ENCODE peak calls at places on chromosome 20, in four cellular contexts. O, U, A and W are unnamed samples.

GRCh38 chr20:46010491-46011405 is 2.0 kb downstream of the MMP9 start:
- DNase-seq in A (peak), O (no peak), U (no peak), W (no peak)

GRCh38 chr20:45097485-45098095 is 3.3 kb downstream of the KCNS1 start:
- DNase-seq in A (peak), U (no peak), O (no peak), W (no peak)

GRCh38 chr20:8693709-8694108 is 375.2 kb upstream of the PLCB4 start:
- DNase-seq in A (no peak), O (no peak), U (no peak), W (no peak)

GRCh38 chr20:60402209-60403058 is 444.2 kb downstream of the CDH26 start:
- DNase-seq in A (no peak), U (no peak), O (no peak), W (no peak)

GRCh38 chr20:48006036-48006833 is 221.0 kb upstream of the SULF2 start:
- DNase-seq in U (no peak), A (no peak), O (no peak), W (peak)

GRCh38 chr20:61522498-61523090 is 270.5 kb downstream of the CDH4 start:
- DNase-seq in U (no peak), A (no peak), O (no peak), W (no peak)

GRCh38 chr20:41047975-41048305 is 19.3 kb downstream of the TOP1 start:
- DNase-seq in O (no peak), U (no peak), A (no peak), W (no peak)

GRCh38 chr20:42441196-42441861 is 748.4 kb downstream of the PTPRT start:
- DNase-seq in O (no peak), U (no peak), A (no peak), W (no peak)

GRCh38 chr20:33687370-33687915 is 1.3 kb upstream of the E2F1 start:
- DNase-seq in O (no peak), A (no peak), U (no peak), W (no peak)

GRCh38 chr20:34024733-34025351 is 31.1 kb downstream of the RALY start:
- DNase-seq in U (peak), A (no peak), O (no peak), W (no peak)

GRCh38 chr20:44028868-44029847 is 114.5 kb downstream of the TOX2 start:
- DNase-seq in O (no peak), U (no peak), A (no peak), W (peak)

GRCh38 chr20:56249244-56249955 is 868 bp downstream of the MC3R start:
- DNase-seq in A (peak), U (peak), O (peak), W (no peak)

GRCh38 chr20:61330441-61330840 is 78.4 kb downstream of the CDH4 start:
- DNase-seq in A (no peak), U (no peak), O (no peak), W (no peak)

GRCh38 chr20:38790210-38791053 is 15.1 kb upstream of the PPP1R16B start:
- DNase-seq in U (peak), A (peak), O (peak), W (no peak)

GRCh38 chr20:14451458-14451857 is 114.0 kb upstream of the FLRT3 start:
- DNase-seq in A (no peak), O (no peak), U (no peak), W (no peak)

GRCh38 chr20:61483336-61484067 is 231.4 kb downstream of the CDH4 start:
- DNase-seq in U (no peak), O (no peak), A (no peak), W (no peak)

GRCh38 chr20:32592022-32592421 is 6.9 kb upstream of the NOL4L start:
- DNase-seq in O (no peak), A (no peak), U (no peak), W (no peak)

GRCh38 chr20:59985864-59986263 is 27.6 kb downstream of the CDH26 start:
- DNase-seq in O (peak), U (no peak), A (no peak), W (no peak)

GRCh38 chr20:31837896-31838397 is 7.5 kb downstream of the FOXS1 start:
- DNase-seq in A (no peak), U (no peak), O (peak), W (no peak)

GRCh38 chr20:63940472-63941266 is 15.5 kb downstream of the UCKL1 start:
- DNase-seq in A (no peak), O (no peak), U (no peak), W (no peak)

GRCh38 chr20:35320396-35321126 is 28.3 kb upstream of the FAM83C start:
- DNase-seq in O (no peak), A (no peak), U (peak), W (no peak)

GRCh38 chr20:6705920-6706500 is 61.5 kb upstream of the BMP2 start:
- DNase-seq in A (no peak), U (no peak), O (no peak), W (no peak)

GRCh38 chr20:8401491-8401890 is 269.4 kb downstream of the PLCB1 start:
- DNase-seq in A (no peak), O (no peak), U (no peak), W (no peak)

GRCh38 chr20:47578543-47578942 is 76.9 kb downstream of the NCOA3 start:
- DNase-seq in O (no peak), A (no peak), U (no peak), W (no peak)

GRCh38 chr20:46279104-46279503 is 29.2 kb downstream of the CDH22 start:
- DNase-seq in A (no peak), U (no peak), O (peak), W (no peak)

GRCh38 chr20:53934421-53935352 is 135.7 kb downstream of the BCAS1 start:
- DNase-seq in U (no peak), A (no peak), O (peak), W (no peak)

GRCh38 chr20:6626805-6627204 is 140.7 kb upstream of the BMP2 start:
- DNase-seq in A (no peak), O (no peak), U (peak), W (no peak)

GRCh38 chr20:60211618-60212463 is 253.6 kb downstream of the CDH26 start:
- DNase-seq in U (no peak), A (no peak), O (no peak), W (no peak)

GRCh38 chr20:19310541-19310940 is 98.1 kb downstream of the SLC24A3 start:
- DNase-seq in O (no peak), U (no peak), A (no peak), W (no peak)

GRCh38 chr20:53045941-53046340 is 73.8 kb downstream of the TSHZ2 start:
- DNase-seq in A (no peak), U (no peak), O (no peak), W (no peak)

GRCh38 chr20:5065489-5066383 is 54.0 kb downstream of the PCNA start:
- DNase-seq in O (no peak), A (no peak), U (peak), W (no peak)

GRCh38 chr20:5748246-5748645 is 2.0 kb upstream of the SHLD1 start:
- DNase-seq in O (no peak), A (no peak), U (no peak), W (no peak)

GRCh38 chr20:6579824-6580223 is 187.7 kb upstream of the BMP2 start:
- DNase-seq in O (no peak), A (no peak), U (no peak), W (no peak)

GRCh38 chr20:5100684-5101347 is 18.9 kb downstream of the PCNA start:
- DNase-seq in A (peak), U (peak), O (peak), W (no peak)

GRCh38 chr20:18412202-18412901 is 54.5 kb downstream of the DZANK1 start:
- DNase-seq in O (no peak), U (no peak), A (no peak), W (peak)

GRCh38 chr20:41371361-41371760 is 4.7 kb upstream of the EMILIN3 start:
- DNase-seq in A (no peak), O (no peak), U (no peak), W (no peak)

GRCh38 chr20:18737140-18737539 is 76.4 kb upstream of the SCP2D1 start:
- DNase-seq in O (no peak), A (no peak), U (no peak), W (no peak)

GRCh38 chr20:7772376-7772775 is 167.9 kb downstream of the HAO1 start:
- DNase-seq in A (no peak), U (no peak), O (no peak), W (no peak)

GRCh38 chr20:59403261-59403961 is 103.0 kb downstream of the EDN3 start:
- DNase-seq in U (no peak), O (peak), A (peak), W (no peak)

GRCh38 chr20:48131581-48131980 is 346.3 kb upstream of the SULF2 start:
- DNase-seq in O (no peak), U (no peak), A (no peak), W (no peak)

DNA sequence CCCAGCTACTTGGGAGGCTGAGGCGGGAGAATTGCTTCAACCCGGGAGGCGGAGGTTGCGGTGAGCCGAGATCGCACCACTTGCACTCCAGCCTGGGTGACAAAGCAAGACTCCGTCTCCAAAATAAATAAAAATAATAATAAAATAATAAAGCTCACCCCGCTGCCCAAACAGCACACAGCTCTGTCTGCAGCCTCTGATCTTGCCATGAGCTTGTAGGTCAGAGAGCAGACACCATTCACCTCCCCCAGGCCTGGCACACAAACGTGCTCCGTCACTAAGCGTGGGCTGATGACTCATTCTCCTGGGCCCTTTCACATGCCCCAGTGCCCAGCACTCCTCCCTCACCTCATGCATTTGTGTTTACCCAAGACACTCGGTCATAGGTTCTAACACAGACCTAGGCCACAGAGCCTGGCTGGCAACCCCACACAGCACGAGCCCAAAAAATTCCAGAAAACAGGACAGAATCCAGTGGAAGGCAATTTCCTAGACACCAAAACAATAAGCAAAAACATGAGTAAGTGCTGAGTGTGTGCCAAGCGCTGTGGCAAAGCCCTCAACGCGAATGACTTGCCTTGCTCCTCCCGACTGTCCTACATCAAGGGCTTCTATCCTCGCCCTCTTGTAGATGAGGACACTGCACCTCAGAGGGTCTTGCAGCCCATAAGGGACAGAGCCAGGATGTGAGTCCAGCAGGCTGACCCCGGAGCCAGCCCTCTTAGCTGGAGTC is 18.0 kb downstream of the ATP9A start:
- DNase-seq in O (no peak), A (peak), U (peak), W (no peak)
- TF ChIP-seq ZBTB33 in O (no peak), A (peak), U (peak), W (no peak)

GRCh38 chr20:24503352-24503931 is 34.0 kb downstream of the SYNDIG1 start:
- DNase-seq in U (no peak), O (no peak), A (no peak), W (no peak)
- TF ChIP-seq RFX5 in U (no peak), O (no peak), A (no peak), W (no peak)

DNA sequence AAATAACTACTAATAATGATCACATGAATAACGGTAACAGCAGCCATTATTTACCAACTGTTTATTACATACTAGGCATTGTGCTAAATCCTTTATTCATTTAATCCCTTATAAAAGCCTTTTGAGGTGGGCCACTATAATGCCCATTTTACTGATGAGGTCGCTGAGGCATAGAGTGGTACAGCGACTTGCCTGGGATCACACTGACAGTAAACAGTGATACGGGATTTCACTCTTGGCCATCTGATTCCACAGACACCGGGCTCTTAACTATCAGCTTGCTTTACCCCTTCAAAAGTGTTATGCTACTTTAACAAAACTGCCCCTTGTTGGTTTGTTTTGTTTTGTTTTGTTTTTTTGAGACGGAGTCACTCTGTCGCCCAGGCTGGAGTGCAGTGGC is 2.2 kb upstream of the RAB22A start:
- DNase-seq in A (no peak), O (no peak), U (no peak), W (no peak)
- H3K4me2 ChIP-seq in A (peak), O (no peak), U (no peak), W (peak)

GRCh38 chr20:2327620-2328555 is 32.1 kb downstream of the TGM3 start:
- DNase-seq in A (no peak), O (no peak), U (no peak), W (no peak)

GRCh38 chr20:2331901-2332565 is 36.2 kb downstream of the TGM3 start:
- DNase-seq in O (no peak), U (no peak), A (no peak), W (no peak)

GRCh38 chr20:2330090-2330695 is 34.4 kb downstream of the TGM3 start:
- DNase-seq in U (no peak), O (no peak), A (no peak), W (no peak)

GRCh38 chr20:2331092-2331491 is 35.3 kb downstream of the TGM3 start:
- DNase-seq in U (no peak), A (no peak), O (no peak), W (no peak)

DNA sequence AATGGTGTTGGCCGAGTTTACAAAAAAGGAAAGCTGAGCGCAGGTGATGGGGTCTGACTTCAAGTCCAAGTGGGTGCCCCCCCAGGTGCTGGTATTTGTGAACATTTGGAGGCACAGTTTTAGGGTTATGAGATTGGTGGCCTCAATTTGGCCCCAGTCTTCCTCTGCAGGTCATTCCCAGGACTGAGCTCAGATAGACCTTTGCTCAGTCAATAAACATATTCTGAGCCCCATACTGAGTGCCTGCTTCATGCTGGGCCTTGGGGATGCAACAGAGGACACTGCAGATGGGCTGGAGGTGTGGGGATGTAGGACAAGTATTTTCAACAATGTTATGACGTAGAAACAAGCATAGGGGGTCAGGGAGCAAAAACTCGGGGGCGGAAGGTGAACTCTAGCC is 33.5 kb downstream of the TGM3 start:
- DNase-seq in A (no peak), U (no peak), O (no peak), W (no peak)
- TF ChIP-seq ZBTB33 in A (no peak), U (no peak), O (no peak), W (no peak)

GRCh38 chr20:776165-776564 is 7.9 kb upstream of the SLC52A3 start:
- DNase-seq in A (no peak), U (no peak), O (no peak), W (no peak)

GRCh38 chr20:775679-776135 is 7.4 kb upstream of the SLC52A3 start:
- DNase-seq in U (no peak), O (peak), A (no peak), W (no peak)

GRCh38 chr20:774016-774679 is 5.8 kb upstream of the SLC52A3 start:
- DNase-seq in U (no peak), A (no peak), O (peak), W (no peak)

GRCh38 chr20:774680-775057 is 6.4 kb upstream of the SLC52A3 start:
- DNase-seq in O (no peak), U (no peak), A (no peak), W (no peak)

DNA sequence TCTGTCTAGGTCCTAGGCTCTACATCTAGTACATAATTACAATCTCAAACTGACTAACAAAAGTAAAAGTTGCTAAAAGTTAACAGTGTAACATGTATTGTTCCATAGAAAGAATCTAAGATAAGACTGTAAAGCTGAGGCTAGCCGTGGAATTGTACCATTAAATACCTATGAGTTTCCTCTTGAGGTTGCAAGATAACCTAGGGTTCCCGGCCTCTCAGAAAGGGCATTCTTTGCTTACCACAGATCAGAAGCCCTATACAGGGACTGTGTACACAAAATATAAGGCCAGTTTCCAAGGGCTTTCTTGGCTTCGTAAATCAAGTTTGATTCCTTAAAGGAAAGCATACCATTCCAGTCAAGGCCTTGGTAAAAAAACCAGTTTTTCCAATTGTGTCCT is 11.5 kb upstream of the SLC52A3 start:
- DNase-seq in A (no peak), O (no peak), U (no peak), W (no peak)
- TF ChIP-seq RFX5 in A (no peak), O (no peak), U (no peak), W (no peak)

GRCh38 chr20:37356961-37357371 is 11.0 kb downstream of the SRC start:
- DNase-seq in U (no peak), A (peak), O (no peak), W (no peak)
- H3K4me2 ChIP-seq in U (no peak), A (no peak), O (no peak), W (peak)

GRCh38 chr20:57504411-57504810 is 20.5 kb downstream of the CTCFL start:
- DNase-seq in O (peak), U (no peak), A (no peak), W (no peak)

GRCh38 chr20:57501461-57502330 is 23.2 kb downstream of the CTCFL start:
- DNase-seq in O (no peak), U (no peak), A (no peak), W (no peak)

GRCh38 chr20:57500941-57501340 is 24.0 kb downstream of the CTCFL start:
- DNase-seq in O (no peak), U (no peak), A (no peak), W (no peak)

GRCh38 chr20:57502331-57502700 is 22.6 kb downstream of the CTCFL start:
- DNase-seq in U (no peak), O (no peak), A (no peak), W (no peak)

DNA sequence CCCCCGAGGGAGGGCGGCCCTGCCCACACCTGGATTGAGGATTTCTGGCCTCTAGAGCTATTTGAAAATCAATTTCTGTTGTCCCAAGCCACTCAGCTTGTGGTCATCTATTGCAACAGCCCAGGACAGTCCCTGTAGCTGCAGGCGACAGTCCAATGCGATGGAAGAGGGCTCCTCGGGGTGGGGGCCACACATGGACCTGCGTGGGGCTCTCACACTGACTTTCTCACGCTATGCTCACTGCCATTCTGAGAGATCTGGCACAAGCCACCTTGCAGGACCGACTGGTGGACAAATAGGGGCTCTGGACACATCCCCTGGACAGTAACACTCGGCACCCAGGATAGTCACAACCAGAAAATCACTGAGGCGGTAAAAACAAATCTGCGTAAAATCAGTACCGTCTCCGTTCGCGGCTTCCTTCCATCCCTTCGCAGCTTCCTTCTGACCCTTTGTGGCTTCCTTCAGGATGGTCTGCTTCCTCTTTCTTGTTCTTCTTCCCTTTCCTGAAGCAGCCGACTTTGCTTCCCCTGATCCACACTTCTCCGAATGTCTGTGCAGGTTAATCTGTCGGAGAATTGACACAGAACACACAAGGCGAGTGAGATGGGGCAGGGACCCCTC is 21.8 kb downstream of the CTCFL start:
- DNase-seq in O (no peak), U (no peak), A (no peak), W (no peak)
- TF ChIP-seq ZBTB33 in O (peak), U (no peak), A (no peak), W (no peak)

GRCh38 chr20:10553326-10553984 is 118.3 kb downstream of the SLX4IP start:
- DNase-seq in O (peak), A (peak), U (peak), W (no peak)
- TF ChIP-seq RFX5 in O (no peak), A (no peak), U (no peak), W (no peak)